ENCODE peak calls at places on chromosomes 13 and 19, in five cellular contexts. V, F, Z, G and M are unnamed samples.

GRCh38 chr19:8935460-8935859 is 74.7 kb downstream of the MUC16 start:
- DNase-seq in Z (no peak), F (no peak), G (no peak), V (no peak), M (no peak)

GRCh38 chr13:110942248-110942981 is 27.5 kb upstream of the ANKRD10 start:
- DNase-seq in G (no peak), V (peak), Z (no peak), F (no peak), M (no peak)

GRCh38 chr19:55802281-55802680 is 29.5 kb downstream of the NLRP11 start:
- DNase-seq in Z (no peak), F (no peak), G (no peak), V (no peak), M (no peak)

GRCh38 chr19:9430444-9430843 is 4.9 kb downstream of the ZNF266 start:
- DNase-seq in Z (no peak), G (no peak), V (no peak), F (no peak), M (no peak)

GRCh38 chr13:95275322-95276118 is 25.7 kb downstream of the ABCC4 start:
- DNase-seq in F (no peak), V (peak), Z (no peak), G (no peak), M (no peak)

GRCh38 chr13:51518847-51519246 is 65.4 kb upstream of the WDFY2 start:
- DNase-seq in F (no peak), G (no peak), V (no peak), Z (no peak), M (no peak)

GRCh38 chr19:50314724-50315700 is 14.2 kb downstream of the KCNC3 start:
- DNase-seq in Z (no peak), V (no peak), F (no peak), G (no peak), M (no peak)

GRCh38 chr19:51461723-51462161 is 3.5 kb upstream of the SIGLEC8 start:
- DNase-seq in Z (no peak), G (no peak), F (no peak), V (no peak), M (no peak)

GRCh38 chr19:46571495-46571894 is 29.6 kb upstream of the CALM3 start:
- DNase-seq in F (no peak), G (no peak), V (peak), Z (no peak), M (no peak)

GRCh38 chr19:12314553-12314952 is 18.9 kb downstream of the ZNF563 start:
- DNase-seq in G (no peak), Z (no peak), F (no peak), V (no peak), M (no peak)

GRCh38 chr13:44373601-44374347 is at the start of gene SERP2:
- DNase-seq in V (peak), Z (peak), G (peak), F (no peak), M (peak)

GRCh38 chr13:111344471-111345191 is 24.2 kb downstream of the TEX29 start:
- DNase-seq in F (no peak), Z (no peak), V (peak), G (no peak), M (no peak)

GRCh38 chr13:104809483-104809882 is 1726.0 kb downstream of the EFNB2 start:
- DNase-seq in F (no peak), Z (no peak), G (no peak), V (peak), M (no peak)

GRCh38 chr19:35479278-35479677 is 11.0 kb downstream of the KRTDAP start:
- DNase-seq in Z (no peak), G (no peak), V (no peak), F (no peak), M (no peak)

GRCh38 chr13:61770697-61771096 is 355.0 kb upstream of the PCDH20 start:
- DNase-seq in G (no peak), F (no peak), Z (no peak), V (no peak), M (no peak)

GRCh38 chr19:17739121-17739875 is 12.0 kb upstream of the FCHO1 start:
- DNase-seq in Z (peak), G (no peak), F (peak), V (peak), M (no peak)

GRCh38 chr13:100633461-100633860 is 41.1 kb downstream of the TMTC4 start:
- DNase-seq in F (no peak), V (peak), Z (no peak), G (no peak), M (no peak)

GRCh38 chr13:76773695-76774094 is 112.5 kb downstream of the KCTD12 start:
- DNase-seq in V (no peak), F (no peak), Z (no peak), G (no peak), M (no peak)

GRCh38 chr13:109989155-109989554 is 202.8 kb upstream of the IRS2 start:
- DNase-seq in G (no peak), V (peak), F (no peak), Z (no peak), M (no peak)

GRCh38 chr13:77521194-77521593 is 14.3 kb upstream of the SCEL start:
- DNase-seq in Z (no peak), F (no peak), V (no peak), G (no peak), M (no peak)

GRCh38 chr19:45667620-45668341 is at the start of gene GIPR:
- DNase-seq in Z (peak), V (no peak), F (no peak), G (no peak), M (peak)

GRCh38 chr13:78649997-78650724 is 8.8 kb downstream of the OBI1 start:
- DNase-seq in Z (no peak), V (no peak), F (no peak), G (no peak), M (no peak)

GRCh38 chr19:5305163-5305562 is 35.4 kb downstream of the PTPRS start:
- DNase-seq in F (no peak), Z (no peak), V (no peak), G (no peak), M (no peak)

GRCh38 chr13:25375727-25376358 is 4.1 kb downstream of the ATP8A2 start:
- DNase-seq in G (no peak), F (no peak), V (peak), Z (no peak), M (no peak)
- TF ChIP-seq CTCF in G (peak), F (no peak), V (peak), Z (peak), M (peak)

GRCh38 chr13:81929988-81930387 is 1589.1 kb upstream of the SPRY2 start:
- DNase-seq in G (no peak), F (no peak), V (peak), Z (no peak), M (no peak)
- TF ChIP-seq CTCF in G (no peak), F (no peak), V (peak), Z (peak), M (no peak)

DNA sequence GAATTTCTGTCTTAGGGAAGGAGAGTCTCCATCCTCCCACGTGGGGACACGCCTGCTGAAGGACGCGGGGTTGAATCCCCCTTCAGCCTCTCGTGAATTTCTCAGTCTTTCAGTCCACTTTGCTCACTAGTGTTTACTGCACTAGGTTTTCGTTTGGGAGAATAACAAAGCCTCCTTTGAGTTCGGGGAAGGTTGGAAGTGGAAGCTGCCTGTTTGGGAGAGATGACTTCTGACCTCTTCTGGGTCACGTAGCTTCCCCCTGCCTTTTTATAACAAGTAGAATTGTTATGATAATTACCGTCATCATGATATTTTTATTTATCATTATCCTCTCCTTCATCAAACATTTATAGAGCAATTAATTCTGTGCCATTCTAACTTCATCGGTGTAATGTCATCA is 60.7 kb downstream of the ATP11A start:
- DNase-seq in G (no peak), Z (no peak), V (no peak), F (no peak), M (no peak)
- TF ChIP-seq CTCF in G (no peak), Z (no peak), V (no peak), F (no peak), M (no peak)

DNA sequence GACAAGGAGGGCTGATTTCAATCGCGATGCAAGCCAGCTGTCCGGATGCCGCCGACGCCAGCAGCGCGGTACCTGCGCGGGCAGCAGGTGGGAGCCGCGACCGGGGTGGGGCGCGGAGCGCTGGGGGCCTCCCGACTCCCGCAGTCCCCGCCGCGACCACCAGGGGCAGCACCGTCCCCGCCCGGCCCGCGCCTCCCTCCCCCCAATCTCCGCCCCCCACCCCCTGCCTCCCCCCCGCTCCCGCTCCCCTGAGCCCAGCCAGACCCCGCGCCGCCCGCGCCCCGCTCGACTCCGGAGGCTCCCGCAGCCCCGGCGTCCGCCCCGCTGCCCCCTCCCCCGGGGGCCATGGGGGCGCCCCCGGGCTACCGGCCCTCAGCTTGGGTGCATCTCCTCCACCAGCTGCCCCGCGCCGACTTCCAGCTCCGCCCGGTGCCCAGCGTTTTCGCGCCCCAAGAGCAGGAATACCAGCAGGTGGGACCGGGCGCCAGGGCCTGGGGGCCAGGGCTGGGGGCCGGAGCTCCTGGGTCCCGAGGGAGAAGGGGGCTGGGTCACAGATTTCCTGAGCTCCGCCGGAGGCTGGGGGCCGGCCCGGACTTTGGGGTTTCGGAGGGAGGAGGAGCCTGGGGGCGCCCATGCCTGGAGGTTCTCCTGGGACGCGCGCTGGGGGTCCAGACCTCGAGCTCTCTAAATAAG is at the start of gene TTYH1:
- DNase-seq in F (peak), Z (no peak), V (no peak), G (no peak), M (peak)
- TF ChIP-seq CTCF in F (no peak), Z (peak), V (no peak), G (no peak), M (peak)

GRCh38 chr13:96650301-96650886 is 343.9 kb downstream of the OXGR1 start:
- DNase-seq in Z (no peak), V (peak), F (no peak), G (no peak), M (no peak)
- TF ChIP-seq CTCF in Z (no peak), V (peak), F (no peak), G (no peak), M (no peak)